ENCODE peak calls at places on chromosomes 16 and 17, in ten cellular contexts. I, W, Y, Q, D, G, X, A, M and C are unnamed samples. For H3K4me1, the result is how much of the 10 kb centered on the place peaks cover.

GRCh38 chr16:85998178-85998867 is 99.4 kb downstream of the IRF8 start:
- DNase-seq in I (no peak), W (no peak), Y (no peak), Q (no peak), D (no peak), G (no peak), X (no peak), A (no peak), M (no peak), C (no peak)

GRCh38 chr16:23863511-23864422 is 28.0 kb downstream of the PRKCB start:
- DNase-seq in I (no peak), W (no peak), Y (no peak), Q (no peak), D (peak), G (no peak), X (peak), A (peak), M (no peak), C (peak)

GRCh38 chr17:78934681-78935418 is 9.7 kb upstream of the TIMP2 start:
- DNase-seq in I (no peak), W (no peak), Y (peak), Q (no peak), D (no peak), G (no peak), X (no peak), A (no peak), M (no peak), C (no peak)

GRCh38 chr16:73113326-73113720 is 65.4 kb upstream of the ZFHX3 start:
- DNase-seq in I (no peak), W (no peak), Y (peak), Q (no peak), D (no peak), G (no peak), X (no peak), A (no peak), M (no peak), C (no peak)

GRCh38 chr16:51150894-51151320 is at the start of gene SALL1:
- DNase-seq in I (no peak), W (no peak), Y (peak), Q (no peak), D (no peak), G (no peak), X (no peak), A (no peak), M (no peak), C (no peak)

GRCh38 chr16:9119795-9120194 is 28.4 kb downstream of the HAPSTR1 start:
- DNase-seq in I (no peak), W (peak), Y (peak), Q (no peak), D (no peak), G (peak), X (no peak), A (no peak), M (no peak), C (no peak)

GRCh38 chr17:22266231-22266630 is 573.9 kb downstream of the KCNJ18 start:
- DNase-seq in I (no peak), W (peak), Y (peak), Q (no peak), D (no peak), G (no peak), X (no peak), A (no peak), M (peak), C (no peak)

GRCh38 chr16:26830716-26831115 is 236.0 kb upstream of the C16orf82 start:
- DNase-seq in I (no peak), W (no peak), Y (no peak), Q (no peak), D (no peak), G (no peak), X (no peak), A (no peak), M (no peak), C (no peak)

GRCh38 chr17:2059125-2059836 is 4.4 kb downstream of the HIC1 start:
- DNase-seq in I (no peak), W (no peak), Y (no peak), Q (no peak), D (no peak), G (no peak), X (no peak), A (no peak), M (no peak), C (no peak)

GRCh38 chr16:23388786-23389185 is 64.2 kb downstream of the COG7 start:
- DNase-seq in I (no peak), W (no peak), Y (no peak), Q (no peak), D (no peak), G (no peak), X (no peak), A (no peak), M (no peak), C (no peak)

GRCh38 chr17:12765544-12765943 is 23.8 kb upstream of the ARHGAP44 start:
- DNase-seq in I (no peak), W (no peak), Y (peak), Q (no peak), D (no peak), G (no peak), X (no peak), A (no peak), M (peak), C (no peak)

GRCh38 chr16:2520097-2520783 is at the start of gene AMDHD2:
- DNase-seq in I (peak), W (peak), Y (peak), Q (peak), D (peak), G (peak), X (peak), A (peak), M (peak), C (peak)
- H3K4me1 ChIP-seq in I (under half), W (half or more), Y (under half), Q (half or more), D (half or more), G (under half), X (half or more), A (under half), M (half or more), C (half or more)

DNA sequence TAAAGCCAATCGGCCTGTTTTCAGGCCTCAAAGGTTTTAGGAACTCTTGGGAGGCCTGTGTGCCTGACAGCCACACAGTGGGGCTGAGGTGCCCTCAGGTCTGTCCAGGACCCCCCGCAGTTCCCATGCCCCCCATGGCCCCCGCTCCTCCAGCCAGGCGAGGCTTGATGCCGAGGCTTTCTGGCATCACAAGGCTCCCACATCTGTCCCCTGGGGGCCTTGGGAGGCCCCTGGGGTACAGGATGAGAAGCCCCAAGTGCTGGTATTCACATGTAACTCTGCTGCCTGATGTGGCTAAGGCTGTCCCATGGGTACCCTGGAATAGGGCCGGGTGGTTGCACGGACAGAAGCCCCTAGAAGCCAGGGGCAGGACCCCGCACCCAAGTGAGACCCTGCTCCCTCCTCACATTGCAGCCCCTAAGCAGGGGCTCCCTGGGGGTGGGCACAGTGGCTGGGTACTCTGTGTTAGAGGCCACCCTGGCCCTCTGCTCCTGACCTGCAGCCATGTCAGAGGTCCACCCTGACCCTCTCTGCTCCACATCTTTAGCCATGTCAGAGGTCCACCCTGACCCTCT is 2.3 kb downstream of the CBFA2T3 start:
- DNase-seq in I (no peak), W (no peak), Y (no peak), Q (no peak), D (no peak), G (no peak), X (no peak), A (no peak), M (no peak), C (no peak)
- H3K4me3 ChIP-seq in I (no peak), W (no peak), Y (no peak), Q (no peak), D (no peak), G (no peak), X (no peak), A (peak), M (peak), C (no peak)

DNA sequence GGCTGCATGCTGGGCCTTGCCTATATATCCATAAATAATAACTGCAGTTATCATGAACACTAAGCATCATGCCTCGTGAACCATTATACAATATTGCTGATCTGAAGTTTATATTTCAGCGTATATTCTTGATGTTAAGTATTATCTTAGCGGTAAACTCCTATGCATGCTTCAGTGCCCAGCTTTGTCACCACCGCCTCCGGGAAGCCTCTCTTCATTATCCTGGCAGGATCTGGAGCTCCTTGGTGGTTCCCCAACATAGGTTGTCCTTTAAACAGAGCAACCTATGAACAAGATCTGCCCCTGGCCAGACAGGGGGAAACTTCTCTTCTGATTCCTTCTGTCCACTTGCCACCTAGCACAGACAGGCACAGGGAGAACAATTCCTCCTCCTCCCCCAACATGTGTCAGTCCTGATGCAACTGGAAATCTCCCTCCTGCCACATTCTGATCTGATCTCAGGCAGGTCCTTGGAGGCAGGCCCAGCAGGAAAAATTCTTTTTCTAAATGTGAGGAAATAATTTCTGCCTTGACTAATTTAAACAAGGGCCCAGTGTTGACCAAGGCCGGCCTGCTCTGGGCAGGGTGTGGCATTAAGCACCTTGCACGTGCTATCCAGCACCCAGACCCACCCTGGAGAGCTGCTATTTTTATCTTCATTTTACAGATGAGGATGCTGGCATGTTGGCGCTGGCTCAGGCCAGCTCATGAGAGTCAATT is 22.4 kb downstream of the SPNS2 start:
- DNase-seq in I (no peak), W (peak), Y (peak), Q (peak), D (peak), G (peak), X (no peak), A (no peak), M (peak), C (no peak)
- H3K4me1 ChIP-seq in I (under half), W (under half), Y (under half), Q (under half), D (under half), G (under half), X (under half), A (half or more), M (under half), C (under half)

DNA sequence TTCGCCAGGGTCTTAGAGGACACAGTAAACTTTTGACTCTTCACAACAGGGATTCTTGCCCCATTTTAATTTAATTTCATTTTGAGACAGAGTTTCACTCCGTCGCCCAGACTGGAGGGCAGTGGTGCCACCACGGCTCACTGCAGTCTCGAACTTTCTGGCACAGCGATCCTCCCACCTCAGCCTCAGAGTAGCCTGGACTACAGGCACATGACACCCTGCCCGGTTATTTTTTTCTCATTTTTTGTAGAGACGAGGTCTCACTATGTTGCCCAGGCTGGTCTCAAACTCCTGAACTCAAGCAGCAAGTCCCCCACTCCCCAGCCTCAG is 329 bp upstream of the NLE1 start:
- DNase-seq in I (no peak), W (no peak), Y (no peak), Q (no peak), D (no peak), G (no peak), X (no peak), A (no peak), M (no peak), C (no peak)
- H3K4me3 ChIP-seq in I (no peak), W (peak), Y (peak), Q (no peak), D (no peak), G (no peak), X (peak), A (peak), M (peak), C (peak)

GRCh38 chr17:28969706-28970393 is 18.5 kb upstream of the PHF12 start:
- DNase-seq in I (no peak), W (no peak), Y (no peak), Q (no peak), D (no peak), G (no peak), X (no peak), A (no peak), M (no peak), C (peak)
- H3K4me1 ChIP-seq in I (under half), W (under half), Y (under half), Q (under half), D (under half), G (under half), X (under half), A (under half), M (under half), C (under half)

GRCh38 chr17:63308272-63308671 is 137.8 kb downstream of the CYB561 start:
- DNase-seq in I (no peak), W (no peak), Y (no peak), Q (no peak), D (no peak), G (no peak), X (no peak), A (no peak), M (no peak), C (no peak)

GRCh38 chr17:63306855-63307254 is 139.3 kb downstream of the CYB561 start:
- DNase-seq in I (no peak), W (no peak), Y (no peak), Q (no peak), D (no peak), G (no peak), X (no peak), A (no peak), M (no peak), C (no peak)

GRCh38 chr17:63304704-63305261 is 141.3 kb downstream of the CYB561 start:
- DNase-seq in I (no peak), W (no peak), Y (no peak), Q (no peak), D (no peak), G (no peak), X (no peak), A (no peak), M (no peak), C (no peak)

GRCh38 chr17:63309021-63309420 is 137.1 kb downstream of the CYB561 start:
- DNase-seq in I (no peak), W (no peak), Y (peak), Q (no peak), D (no peak), G (no peak), X (no peak), A (no peak), M (no peak), C (no peak)

GRCh38 chr17:63305857-63306256 is 140.2 kb downstream of the CYB561 start:
- DNase-seq in I (no peak), W (no peak), Y (no peak), Q (no peak), D (no peak), G (no peak), X (no peak), A (no peak), M (no peak), C (no peak)
- H3K4me3 ChIP-seq in I (no peak), W (no peak), Y (no peak), Q (no peak), D (no peak), G (no peak), X (no peak), A (no peak), M (no peak), C (no peak)

GRCh38 chr16:31403590-31404352 is 10.6 kb downstream of the ITGAD start:
- DNase-seq in I (no peak), W (peak), Y (no peak), Q (no peak), D (no peak), G (no peak), X (no peak), A (no peak), M (no peak), C (no peak)

GRCh38 chr16:31407406-31407805 is 14.3 kb downstream of the ITGAD start:
- DNase-seq in I (no peak), W (no peak), Y (no peak), Q (no peak), D (no peak), G (no peak), X (no peak), A (no peak), M (no peak), C (no peak)

GRCh38 chr16:31401436-31401835 is 8.3 kb downstream of the ITGAD start:
- DNase-seq in I (no peak), W (no peak), Y (no peak), Q (no peak), D (no peak), G (no peak), X (no peak), A (no peak), M (no peak), C (no peak)

GRCh38 chr16:31402687-31403086 is 9.6 kb downstream of the ITGAD start:
- DNase-seq in I (no peak), W (no peak), Y (peak), Q (no peak), D (no peak), G (no peak), X (no peak), A (no peak), M (no peak), C (no peak)

GRCh38 chr16:31404353-31405064 is 11.4 kb downstream of the ITGAD start:
- DNase-seq in I (no peak), W (peak), Y (peak), Q (no peak), D (no peak), G (no peak), X (no peak), A (no peak), M (no peak), C (no peak)
- H3K4me1 ChIP-seq in I (under half), W (under half), Y (under half), Q (under half), D (under half), G (under half), X (under half), A (under half), M (under half), C (under half)